ENCODE peak calls at places on chromosome 15, in eight cellular contexts. T is BE2C, U is neural progenitor cell, S is DND-41, W is cardiac muscle cell, Z is lung, L is breast epithelium, X is prostate gland. E is an unnamed sample. For H3K4me1, the result is how much of the 10 kb centered on the place peaks cover.

GRCh38 chr15:100588638-100589242 is 13.2 kb downstream of the LINS1 start:
- DNase-seq in Z (no peak), U (peak), T (no peak), W (peak), S (no peak), L (no peak), X (no peak), E (no peak)

GRCh38 chr15:57505949-57506391 is 85.7 kb upstream of the MYZAP start:
- DNase-seq in T (no peak), W (peak), L (peak), X (peak), Z (peak), U (no peak), S (no peak), E (peak)

GRCh38 chr15:58396181-58396580 is 35.6 kb upstream of the LIPC start:
- DNase-seq in U (no peak), W (peak), L (no peak), Z (no peak), T (no peak), X (no peak), S (no peak), E (no peak)

GRCh38 chr15:91431041-91431715 is 331.1 kb downstream of the SV2B start:
- DNase-seq in Z (no peak), X (no peak), T (no peak), S (no peak), U (no peak), W (no peak), L (no peak), E (no peak)

GRCh38 chr15:71230303-71230702 is 115.0 kb downstream of the THSD4 start:
- DNase-seq in U (no peak), S (no peak), W (no peak), X (no peak), L (no peak), T (no peak), Z (no peak), E (no peak)

GRCh38 chr15:25171856-25172687 is 217.3 kb downstream of the SNRPN start:
- DNase-seq in S (no peak), Z (peak), L (no peak), U (no peak), W (no peak), T (peak), X (no peak), E (peak)

GRCh38 chr15:31149987-31150386 is 48.5 kb upstream of the TRPM1 start:
- DNase-seq in S (no peak), X (no peak), T (no peak), U (no peak), W (no peak), Z (no peak), L (no peak), E (no peak)

GRCh38 chr15:99421172-99421656 is 144.6 kb upstream of the MEF2A start:
- DNase-seq in U (peak), W (peak), L (no peak), X (no peak), T (no peak), Z (no peak), S (no peak), E (peak)

GRCh38 chr15:77599899-77600298 is 32.8 kb downstream of the LINGO1 start:
- DNase-seq in U (peak), T (peak), X (no peak), S (peak), W (peak), L (no peak), Z (no peak), E (peak)

GRCh38 chr15:90192961-90193786 is 8.0 kb upstream of the SEMA4B start:
- DNase-seq in S (peak), T (no peak), W (no peak), U (no peak), Z (no peak), L (no peak), X (no peak), E (no peak)

GRCh38 chr15:30924353-30924752 is 20.6 kb downstream of the FAN1 start:
- DNase-seq in Z (no peak), X (no peak), U (no peak), S (no peak), L (no peak), T (no peak), W (peak), E (no peak)

GRCh38 chr15:70480196-70480856 is 283.0 kb downstream of the UACA start:
- DNase-seq in U (no peak), S (peak), X (no peak), Z (no peak), T (no peak), W (no peak), L (no peak), E (no peak)

GRCh38 chr15:73704869-73705645 is 20.9 kb downstream of the CD276 start:
- DNase-seq in X (peak), W (peak), T (peak), S (peak), U (peak), Z (peak), L (no peak), E (peak)

GRCh38 chr15:71238926-71239325 is 123.7 kb downstream of the THSD4 start:
- DNase-seq in S (no peak), U (no peak), Z (no peak), T (no peak), L (no peak), W (no peak), X (no peak), E (no peak)

GRCh38 chr15:44296625-44297524 is 8.4 kb downstream of the GOLM2 start:
- DNase-seq in U (no peak), X (peak), L (no peak), W (peak), T (no peak), S (no peak), Z (no peak), E (peak)

GRCh38 chr15:64443747-64444621 is 16.4 kb upstream of the ZNF609 start:
- DNase-seq in W (peak), T (no peak), U (no peak), X (peak), Z (no peak), S (no peak), L (no peak), E (no peak)

GRCh38 chr15:98785408-98785795 is 137.1 kb downstream of the IGF1R start:
- DNase-seq in Z (no peak), U (no peak), S (no peak), W (no peak), T (no peak), X (no peak), L (no peak), E (no peak)

GRCh38 chr15:69659454-69660050 is 206.9 kb downstream of the RPLP1 start:
- DNase-seq in S (no peak), T (no peak), L (no peak), X (no peak), U (no peak), Z (no peak), W (no peak), E (no peak)

GRCh38 chr15:101320501-101321052 is 25.5 kb upstream of the SNRPA1 start:
- DNase-seq in W (peak), L (no peak), X (no peak), S (peak), T (no peak), U (peak), Z (peak), E (no peak)

GRCh38 chr15:96326551-96327154 is 3.8 kb upstream of the NR2F2 start:
- DNase-seq in S (no peak), W (peak), T (no peak), U (peak), Z (no peak), X (no peak), L (peak), E (peak)

GRCh38 chr15:84934942-84935729 is 46.5 kb upstream of the PDE8A start:
- DNase-seq in S (no peak), T (peak), U (peak), Z (no peak), L (no peak), W (no peak), X (no peak), E (no peak)

GRCh38 chr15:82649226-82649999 is 2.2 kb upstream of the CPEB1 start:
- DNase-seq in W (no peak), Z (no peak), T (no peak), L (no peak), X (no peak), U (no peak), S (no peak), E (no peak)

GRCh38 chr15:49439678-49440375 is 16.8 kb downstream of the FGF7 start:
- DNase-seq in Z (no peak), S (no peak), U (no peak), L (no peak), W (no peak), X (no peak), T (no peak), E (no peak)
- H3K4me1 ChIP-seq in Z (under half), S (under half), U (under half), L (under half), W (under half), X (under half), T (under half), E (under half)

DNA sequence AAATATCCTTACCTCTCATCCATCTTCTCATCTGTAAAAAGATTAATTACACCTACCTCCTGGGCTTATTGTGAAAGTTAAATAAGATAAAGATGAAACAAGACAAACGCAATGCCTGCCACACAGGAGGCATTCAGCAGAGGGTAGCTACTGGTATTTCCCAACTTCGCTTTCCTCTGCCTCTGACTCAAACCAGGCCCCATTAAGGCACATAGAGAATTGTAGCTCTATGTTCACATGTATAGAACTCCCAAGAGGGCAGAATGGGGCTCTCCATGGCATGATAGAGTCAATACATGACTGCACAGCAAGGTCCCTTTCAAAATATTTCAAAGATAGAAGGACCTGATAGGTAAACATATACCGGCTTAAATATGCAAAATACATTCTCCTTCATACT is 1.4 kb downstream of the LYSMD2 start:
- DNase-seq in Z (no peak), W (peak), T (peak), U (no peak), S (no peak), L (no peak), X (no peak), E (peak)
- H3K4me3 ChIP-seq in Z (no peak), W (no peak), T (peak), U (no peak), S (peak), L (peak), X (no peak), E (peak)

GRCh38 chr15:28956491-28956890 is 70.7 kb downstream of the APBA2 start:
- DNase-seq in T (no peak), L (no peak), Z (no peak), U (no peak), W (no peak), X (no peak), S (no peak), E (no peak)
- TF ChIP-seq CTCF in T (no peak), L (no peak), Z (no peak), U (no peak), W (no peak), X (no peak), S (no peak), E (no peak)

GRCh38 chr15:37108725-37109124 is 8.4 kb upstream of the MEIS2 start:
- DNase-seq in L (no peak), X (no peak), W (no peak), S (no peak), U (no peak), Z (no peak), T (no peak), E (no peak)
- H3K4me1 ChIP-seq in L (under half), X (under half), W (under half), S (under half), U (half or more), Z (under half), T (under half), E (under half)

GRCh38 chr15:41495736-41496599 is 2.3 kb downstream of the ITPKA start:
- DNase-seq in W (no peak), L (no peak), S (no peak), Z (no peak), U (peak), T (no peak), X (no peak), E (peak)
- H3K4me3 ChIP-seq in W (no peak), L (peak), S (no peak), Z (no peak), U (peak), T (no peak), X (no peak), E (peak)

DNA sequence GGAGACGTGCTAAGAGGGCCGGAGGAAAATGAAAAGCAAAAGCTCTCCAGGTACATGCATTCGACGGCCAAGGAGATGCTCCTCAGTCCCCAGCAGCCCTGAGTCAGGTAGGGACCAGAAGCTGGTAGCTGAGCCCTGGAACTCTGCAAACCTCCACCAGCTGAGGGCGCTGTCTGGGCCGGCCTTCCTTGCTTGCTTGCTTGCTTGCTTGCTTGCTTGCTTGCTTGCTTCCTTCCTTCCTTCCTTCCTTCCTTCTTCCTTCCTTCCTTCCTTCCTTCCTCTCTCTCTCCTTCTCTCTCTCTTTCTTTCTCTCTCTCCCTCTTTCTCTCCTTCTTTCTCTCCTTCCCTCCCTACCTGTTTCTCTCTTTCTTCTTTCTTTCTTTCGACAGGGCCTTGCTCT is 94.6 kb upstream of the RASGRF1 start:
- DNase-seq in W (no peak), U (peak), X (no peak), S (peak), T (peak), L (no peak), Z (no peak), E (no peak)
- TF ChIP-seq CTCF in W (peak), U (peak), X (no peak), S (peak), T (peak), L (no peak), Z (no peak), E (no peak)

GRCh38 chr15:60417112-60417511 is 19.3 kb upstream of the ANXA2 start:
- DNase-seq in Z (no peak), L (no peak), U (no peak), T (no peak), X (no peak), W (no peak), S (no peak), E (no peak)

GRCh38 chr15:60418095-60418494 is 20.3 kb upstream of the ANXA2 start:
- DNase-seq in W (no peak), X (no peak), U (no peak), L (no peak), T (no peak), Z (no peak), S (no peak), E (no peak)

GRCh38 chr15:60419752-60420151 is 22.0 kb upstream of the ANXA2 start:
- DNase-seq in Z (no peak), S (no peak), L (no peak), T (no peak), U (no peak), X (no peak), W (peak), E (no peak)

GRCh38 chr15:60421544-60421943 is 23.8 kb upstream of the ANXA2 start:
- DNase-seq in Z (no peak), X (no peak), L (no peak), T (no peak), U (no peak), W (peak), S (no peak), E (no peak)

GRCh38 chr15:60420322-60420721 is 22.5 kb upstream of the ANXA2 start:
- DNase-seq in Z (no peak), U (no peak), L (no peak), W (no peak), X (no peak), T (no peak), S (no peak), E (no peak)
- H3K4me1 ChIP-seq in Z (under half), U (under half), L (under half), W (under half), X (under half), T (under half), S (under half), E (under half)

GRCh38 chr15:67998599-67999122 is 55.5 kb upstream of the PIAS1 start:
- DNase-seq in X (peak), T (no peak), S (no peak), Z (no peak), L (no peak), U (no peak), W (peak), E (peak)
- H3K4me3 ChIP-seq in X (no peak), T (no peak), S (no peak), Z (no peak), L (no peak), U (no peak), W (no peak), E (no peak)

E was measured in colonic mucosa.